ENCODE peak calls at places on chromosome 20, in nine cellular contexts. One of them, this sample, is unnamed.

GRCh38 chr20:38120625-38120988 is 44.5 kb downstream of the TGM2 start:
- DNase-seq in IMR-90: no peak
- DNase-seq in adrenal gland: no peak
- DNase-seq in stomach: no peak
- DNase-seq in Peyer's patch: no peak
- DNase-seq in spleen: peak
- DNase-seq in GM12892: no peak
- DNase-seq in heart left ventricle: no peak
- DNase-seq in A549: no peak
- DNase-seq in this sample: no peak

GRCh38 chr20:45044084-45044573 is 56.8 kb downstream of the KCNS1 start:
- DNase-seq in GM12892: no peak
- DNase-seq in IMR-90: peak
- DNase-seq in spleen: no peak
- DNase-seq in Peyer's patch: no peak
- DNase-seq in A549: peak
- DNase-seq in stomach: no peak
- DNase-seq in heart left ventricle: no peak
- DNase-seq in adrenal gland: peak
- DNase-seq in this sample: no peak

GRCh38 chr20:4459081-4459480 is 262.6 kb upstream of the PRND start:
- DNase-seq in heart left ventricle: no peak
- DNase-seq in spleen: no peak
- DNase-seq in IMR-90: no peak
- DNase-seq in Peyer's patch: no peak
- DNase-seq in GM12892: no peak
- DNase-seq in adrenal gland: no peak
- DNase-seq in stomach: no peak
- DNase-seq in A549: no peak
- DNase-seq in this sample: no peak

GRCh38 chr20:2817341-2817726 is 1.2 kb downstream of the TMEM239 start:
- DNase-seq in A549: no peak
- DNase-seq in heart left ventricle: no peak
- DNase-seq in GM12892: no peak
- DNase-seq in Peyer's patch: no peak
- DNase-seq in spleen: no peak
- DNase-seq in adrenal gland: no peak
- DNase-seq in IMR-90: no peak
- DNase-seq in stomach: no peak
- DNase-seq in this sample: no peak

GRCh38 chr20:59145926-59146800 is 17.5 kb upstream of the ZNF831 start:
- DNase-seq in stomach: no peak
- DNase-seq in Peyer's patch: no peak
- DNase-seq in heart left ventricle: no peak
- DNase-seq in IMR-90: no peak
- DNase-seq in A549: no peak
- DNase-seq in spleen: peak
- DNase-seq in adrenal gland: no peak
- DNase-seq in GM12892: peak
- DNase-seq in this sample: no peak

GRCh38 chr20:62063601-62063980 is 2.1 kb downstream of the TAF4 start:
- DNase-seq in IMR-90: peak
- DNase-seq in stomach: no peak
- DNase-seq in adrenal gland: no peak
- DNase-seq in spleen: peak
- DNase-seq in A549: no peak
- DNase-seq in Peyer's patch: no peak
- DNase-seq in GM12892: no peak
- DNase-seq in heart left ventricle: no peak
- DNase-seq in this sample: no peak

GRCh38 chr20:21436186-21436585 is 38.9 kb upstream of the NKX2-4 start:
- DNase-seq in heart left ventricle: no peak
- DNase-seq in spleen: no peak
- DNase-seq in stomach: no peak
- DNase-seq in GM12892: no peak
- DNase-seq in A549: peak
- DNase-seq in adrenal gland: no peak
- DNase-seq in IMR-90: peak
- DNase-seq in Peyer's patch: no peak
- DNase-seq in this sample: no peak

GRCh38 chr20:31671324-31671723 is 33.6 kb downstream of the COX4I2 start:
- DNase-seq in heart left ventricle: no peak
- DNase-seq in GM12892: no peak
- DNase-seq in adrenal gland: no peak
- DNase-seq in IMR-90: no peak
- DNase-seq in A549: no peak
- DNase-seq in stomach: no peak
- DNase-seq in spleen: no peak
- DNase-seq in Peyer's patch: no peak
- DNase-seq in this sample: no peak

GRCh38 chr20:19495905-19496703 is 262.0 kb upstream of the RIN2 start:
- DNase-seq in GM12892: no peak
- DNase-seq in stomach: no peak
- DNase-seq in heart left ventricle: no peak
- DNase-seq in adrenal gland: no peak
- DNase-seq in A549: no peak
- DNase-seq in spleen: no peak
- DNase-seq in Peyer's patch: no peak
- DNase-seq in IMR-90: no peak
- DNase-seq in this sample: no peak

GRCh38 chr20:19783966-19784401 is 25.9 kb downstream of the RIN2 start:
- DNase-seq in Peyer's patch: no peak
- DNase-seq in stomach: peak
- DNase-seq in heart left ventricle: peak
- DNase-seq in A549: peak
- DNase-seq in adrenal gland: peak
- DNase-seq in GM12892: no peak
- DNase-seq in IMR-90: peak
- DNase-seq in spleen: no peak
- DNase-seq in this sample: peak

DNA sequence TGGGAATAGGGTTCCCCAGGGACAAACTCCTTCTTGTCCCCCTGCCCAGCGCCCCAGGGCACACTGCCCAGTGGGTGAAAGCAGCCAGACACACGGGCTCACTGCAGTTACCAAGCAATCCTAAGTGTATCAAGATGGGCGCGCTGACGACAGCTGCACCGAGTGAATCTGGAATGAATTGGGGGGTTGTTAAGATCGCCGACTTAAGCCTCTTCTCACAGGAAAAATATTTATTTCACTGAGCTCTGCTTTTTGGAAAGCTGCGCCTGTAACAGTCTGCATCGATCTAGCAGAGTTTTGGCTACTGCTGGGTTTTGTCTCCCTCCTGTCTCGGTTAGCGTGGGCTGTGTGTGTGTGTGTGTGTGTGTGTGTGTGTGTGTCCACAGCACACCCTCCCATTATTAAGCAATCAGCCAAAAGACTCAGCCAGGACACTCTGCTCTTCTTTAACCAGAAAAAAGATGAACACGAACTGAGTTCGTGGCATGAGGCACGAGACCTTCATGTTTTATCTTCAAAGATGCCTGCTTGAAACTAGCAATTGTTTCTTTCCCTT is 35.9 kb downstream of the RIPOR3 start:
- DNase-seq in stomach: no peak
- DNase-seq in IMR-90: peak
- DNase-seq in heart left ventricle: peak
- DNase-seq in spleen: no peak
- DNase-seq in adrenal gland: peak
- DNase-seq in Peyer's patch: no peak
- DNase-seq in GM12892: no peak
- DNase-seq in A549: no peak
- DNase-seq in this sample: peak
- TF ChIP-seq POLR2A in stomach: no peak
- TF ChIP-seq POLR2A in IMR-90: no peak
- TF ChIP-seq POLR2A in heart left ventricle: no peak
- TF ChIP-seq POLR2A in spleen: no peak
- TF ChIP-seq POLR2A in adrenal gland: no peak
- TF ChIP-seq POLR2A in Peyer's patch: no peak
- TF ChIP-seq POLR2A in GM12892: no peak
- TF ChIP-seq POLR2A in A549: no peak
- TF ChIP-seq POLR2A in this sample: no peak

DNA sequence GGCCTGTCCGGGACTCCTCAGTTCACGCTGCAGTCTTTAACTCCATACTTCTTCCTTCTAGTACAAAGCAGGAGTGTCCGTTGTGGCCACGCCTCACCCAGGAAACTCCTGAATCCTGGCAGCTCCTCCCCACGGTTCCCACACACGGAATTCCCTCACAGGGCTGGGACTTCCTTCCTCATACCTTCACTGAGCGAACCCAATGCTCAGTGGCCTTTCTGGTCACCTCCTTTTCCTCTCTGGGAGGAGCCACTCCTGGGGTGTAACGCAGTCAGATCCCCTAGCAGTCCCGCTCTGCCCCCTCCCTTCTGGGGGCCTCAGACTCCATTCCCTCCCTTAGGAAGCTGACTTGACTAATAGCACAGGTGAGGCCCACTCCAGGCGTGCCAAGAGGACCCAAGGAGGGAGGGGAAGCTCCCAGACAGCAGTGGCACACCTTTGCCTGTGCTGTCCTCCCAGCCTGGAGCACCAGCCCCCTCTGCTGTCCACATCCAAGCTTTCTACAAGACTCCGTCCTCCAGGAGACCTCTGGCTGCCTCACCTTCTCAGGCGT is at the start of gene SLC52A3:
- DNase-seq in A549: peak
- DNase-seq in Peyer's patch: peak
- DNase-seq in adrenal gland: no peak
- DNase-seq in spleen: no peak
- DNase-seq in GM12892: no peak
- DNase-seq in stomach: peak
- DNase-seq in heart left ventricle: peak
- DNase-seq in IMR-90: no peak
- DNase-seq in this sample: no peak
- TF ChIP-seq POLR2A in A549: no peak
- TF ChIP-seq POLR2A in Peyer's patch: peak
- TF ChIP-seq POLR2A in adrenal gland: no peak
- TF ChIP-seq POLR2A in spleen: no peak
- TF ChIP-seq POLR2A in GM12892: no peak
- TF ChIP-seq POLR2A in stomach: no peak
- TF ChIP-seq POLR2A in heart left ventricle: no peak
- TF ChIP-seq POLR2A in IMR-90: no peak
- TF ChIP-seq POLR2A in this sample: no peak

GRCh38 chr20:33674294-33675126 is at the start of gene NECAB3:
- DNase-seq in A549: peak
- DNase-seq in IMR-90: peak
- DNase-seq in GM12892: peak
- DNase-seq in spleen: peak
- DNase-seq in heart left ventricle: peak
- DNase-seq in Peyer's patch: peak
- DNase-seq in stomach: peak
- DNase-seq in adrenal gland: peak
- DNase-seq in this sample: peak
- TF ChIP-seq POLR2A in A549: peak
- TF ChIP-seq POLR2A in IMR-90: no peak
- TF ChIP-seq POLR2A in GM12892: peak
- TF ChIP-seq POLR2A in spleen: peak
- TF ChIP-seq POLR2A in heart left ventricle: no peak
- TF ChIP-seq POLR2A in Peyer's patch: peak
- TF ChIP-seq POLR2A in stomach: no peak
- TF ChIP-seq POLR2A in adrenal gland: peak
- TF ChIP-seq POLR2A in this sample: peak

GRCh38 chr20:52619671-52620070 is 352.5 kb upstream of the TSHZ2 start:
- DNase-seq in Peyer's patch: no peak
- DNase-seq in stomach: no peak
- DNase-seq in A549: no peak
- DNase-seq in heart left ventricle: no peak
- DNase-seq in IMR-90: no peak
- DNase-seq in adrenal gland: no peak
- DNase-seq in GM12892: no peak
- DNase-seq in spleen: no peak
- DNase-seq in this sample: no peak

GRCh38 chr20:52622086-52622485 is 350.1 kb upstream of the TSHZ2 start:
- DNase-seq in Peyer's patch: no peak
- DNase-seq in heart left ventricle: no peak
- DNase-seq in A549: no peak
- DNase-seq in GM12892: no peak
- DNase-seq in adrenal gland: no peak
- DNase-seq in IMR-90: no peak
- DNase-seq in spleen: no peak
- DNase-seq in stomach: no peak
- DNase-seq in this sample: no peak

GRCh38 chr20:52624270-52624669 is 347.9 kb upstream of the TSHZ2 start:
- DNase-seq in IMR-90: no peak
- DNase-seq in adrenal gland: no peak
- DNase-seq in heart left ventricle: no peak
- DNase-seq in spleen: no peak
- DNase-seq in A549: no peak
- DNase-seq in GM12892: no peak
- DNase-seq in Peyer's patch: no peak
- DNase-seq in stomach: no peak
- DNase-seq in this sample: no peak

GRCh38 chr20:52619101-52619500 is 353.1 kb upstream of the TSHZ2 start:
- DNase-seq in spleen: no peak
- DNase-seq in IMR-90: no peak
- DNase-seq in GM12892: no peak
- DNase-seq in heart left ventricle: no peak
- DNase-seq in A549: no peak
- DNase-seq in Peyer's patch: no peak
- DNase-seq in adrenal gland: no peak
- DNase-seq in stomach: no peak
- DNase-seq in this sample: no peak

DNA sequence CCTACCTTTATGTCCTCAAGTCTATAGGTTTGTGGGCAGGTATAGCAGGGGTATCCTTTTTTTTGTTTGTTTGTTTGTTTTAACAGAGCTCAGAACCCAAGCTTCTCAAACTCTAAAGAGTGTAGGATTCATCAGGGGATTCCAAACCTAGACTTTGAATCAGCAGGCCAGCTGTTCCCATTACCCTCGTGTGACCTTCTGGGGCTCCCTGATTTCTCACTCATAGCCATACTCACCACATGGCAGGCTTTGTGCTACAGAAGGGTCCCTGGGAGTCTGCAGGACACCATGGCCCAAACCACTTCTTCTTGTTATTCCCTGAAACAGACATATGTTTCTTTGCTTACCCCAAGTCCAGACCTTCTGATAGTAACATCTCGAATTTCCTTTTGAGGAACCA is 350.8 kb upstream of the TSHZ2 start:
- DNase-seq in stomach: no peak
- DNase-seq in adrenal gland: no peak
- DNase-seq in spleen: no peak
- DNase-seq in GM12892: no peak
- DNase-seq in IMR-90: no peak
- DNase-seq in A549: no peak
- DNase-seq in heart left ventricle: no peak
- DNase-seq in Peyer's patch: no peak
- DNase-seq in this sample: no peak
- TF ChIP-seq POLR2A in stomach: no peak
- TF ChIP-seq POLR2A in adrenal gland: no peak
- TF ChIP-seq POLR2A in spleen: no peak
- TF ChIP-seq POLR2A in GM12892: no peak
- TF ChIP-seq POLR2A in IMR-90: no peak
- TF ChIP-seq POLR2A in A549: no peak
- TF ChIP-seq POLR2A in heart left ventricle: no peak
- TF ChIP-seq POLR2A in Peyer's patch: no peak
- TF ChIP-seq POLR2A in this sample: no peak

GRCh38 chr20:63406617-63407245 is 45.6 kb upstream of the CHRNA4 start:
- DNase-seq in IMR-90: no peak
- DNase-seq in GM12892: no peak
- DNase-seq in A549: no peak
- DNase-seq in heart left ventricle: no peak
- DNase-seq in Peyer's patch: no peak
- DNase-seq in adrenal gland: no peak
- DNase-seq in spleen: no peak
- DNase-seq in stomach: no peak
- DNase-seq in this sample: no peak
- TF ChIP-seq POLR2A in IMR-90: no peak
- TF ChIP-seq POLR2A in GM12892: no peak
- TF ChIP-seq POLR2A in A549: no peak
- TF ChIP-seq POLR2A in heart left ventricle: no peak
- TF ChIP-seq POLR2A in Peyer's patch: no peak
- TF ChIP-seq POLR2A in adrenal gland: no peak
- TF ChIP-seq POLR2A in spleen: no peak
- TF ChIP-seq POLR2A in stomach: no peak
- TF ChIP-seq POLR2A in this sample: no peak

This sample was measured in sigmoid colon.